ENCODE peak calls at places on chromosomes 4 and X, in five cellular contexts. Z is GM23338; T is HFF-Myc; A is C1 segment of cervical spinal cord; O is activated CD8-positive, alpha-beta memory T cell treated with anti-CD3 and anti-CD28 coated beads for 1 hour. D is an unnamed sample.

GRCh38 chrX:133482345-133483041 is 67.2 kb upstream of the GPC4 start:
- DNase-seq in Z (no peak), T (no peak), A (no peak), O (no peak), D (no peak)

GRCh38 chrX:346034-346813 is 27.6 kb upstream of the GTPBP6 start:
- DNase-seq in Z (peak; percentile 57), T (no peak), A (no peak), O (no peak), D (no peak)

GRCh38 chr4:158821228-158822009 is 52.6 kb downstream of the FNIP2 start:
- DNase-seq in Z (no peak), T (no peak), A (no peak), O (no peak), D (no peak)

GRCh38 chr4:53706422-53707032 is 115.2 kb upstream of the LNX1 start:
- DNase-seq in Z (peak; percentile 87), T (peak; percentile 62), A (no peak), O (no peak), D (peak; percentile 40)

GRCh38 chrX:136950206-136950605 is 69.7 kb upstream of the RBMX start:
- DNase-seq in Z (no peak), T (no peak), A (no peak), O (no peak), D (no peak)

GRCh38 chr4:110292994-110293744 is 94.8 kb upstream of the ELOVL6 start:
- DNase-seq in Z (no peak), T (no peak), A (no peak), O (no peak), D (no peak)

GRCh38 chrX:7480721-7481120 is 332.8 kb upstream of the PUDP start:
- DNase-seq in Z (no peak), T (no peak), A (no peak), O (no peak), D (no peak)

GRCh38 chrX:56564182-56564885 is 907 bp downstream of the UBQLN2 start:
- DNase-seq in Z (peak; percentile 3), T (no peak), A (peak; percentile 24), O (no peak), D (peak; percentile 16)

GRCh38 chr4:165678236-165678960 is 194.6 kb upstream of the TLL1 start:
- DNase-seq in Z (no peak), T (no peak), A (no peak), O (no peak), D (no peak)

GRCh38 chr4:104491396-104491821 is 3.3 kb downstream of the CXXC4 start:
- DNase-seq in Z (peak; percentile 64), T (no peak), A (peak; percentile 67), O (no peak), D (peak; percentile 51)

GRCh38 chr4:150583287-150584197 is 1.6 kb downstream of the MAB21L2 start:
- DNase-seq in Z (peak; percentile 77), T (no peak), A (no peak), O (no peak), D (no peak)

GRCh38 chrX:105634180-105634579 is 188.2 kb upstream of the NRK start:
- DNase-seq in Z (peak; percentile 54), T (no peak), A (no peak), O (no peak), D (no peak)

GRCh38 chr4:76377922-76378321 is 43.0 kb downstream of the CCDC158 start:
- DNase-seq in Z (peak; percentile 84), T (no peak), A (no peak), O (no peak), D (peak; percentile 23)

GRCh38 chr4:10100734-10101216 is 15.8 kb downstream of the WDR1 start:
- DNase-seq in Z (no peak), T (no peak), A (no peak), O (no peak), D (no peak)

GRCh38 chr4:140130677-140131076 is 23.3 kb downstream of the MAML3 start:
- DNase-seq in Z (no peak), T (no peak), A (no peak), O (no peak), D (no peak)

GRCh38 chrX:534804-535203 is 95.8 kb upstream of the SHOX start:
- DNase-seq in Z (no peak), T (no peak), A (no peak), O (no peak), D (no peak)

GRCh38 chr4:38204317-38205060 is 244.3 kb downstream of the PTTG2 start:
- DNase-seq in Z (no peak), T (no peak), A (peak; percentile 38), O (no peak), D (no peak)

GRCh38 chrX:13851996-13852695 is 35.3 kb upstream of the GPM6B start:
- DNase-seq in Z (no peak), T (no peak), A (no peak), O (no peak), D (peak; percentile 24)

GRCh38 chrX:133419911-133420310 is 4.6 kb upstream of the GPC4 start:
- DNase-seq in Z (no peak), T (no peak), A (no peak), O (no peak), D (no peak)

GRCh38 chrX:45849261-45849660 is 648.6 kb upstream of the DIPK2B start:
- DNase-seq in Z (peak; percentile 14), T (peak; percentile 50), A (no peak), O (no peak), D (peak; percentile 25)

GRCh38 chr4:27318740-27319139 is 458.1 kb downstream of the STIM2 start:
- DNase-seq in Z (peak; percentile 64), T (peak; percentile 10), A (peak; percentile 4), O (no peak), D (peak; percentile 7)

GRCh38 chr4:64359496-64359895 is 49.8 kb downstream of the TECRL start:
- DNase-seq in Z (no peak), T (no peak), A (no peak), O (no peak), D (no peak)

GRCh38 chrX:36961590-36961989 is 46.6 kb upstream of the FAM47C start:
- DNase-seq in Z (no peak), T (no peak), A (no peak), O (no peak), D (no peak)

GRCh38 chrX:119899125-119899524 is 3.4 kb downstream of the AKAP14 start:
- DNase-seq in Z (no peak), T (no peak), A (no peak), O (no peak), D (no peak)

GRCh38 chr4:98630804-98631454 is 27.5 kb downstream of the TSPAN5 start:
- DNase-seq in Z (peak; percentile 45), T (no peak), A (no peak), O (no peak), D (no peak)

GRCh38 chr4:45063701-45064100 is 337.3 kb upstream of the GNPDA2 start:
- DNase-seq in Z (peak; percentile 1), T (no peak), A (no peak), O (no peak), D (no peak)

GRCh38 chrX:7606253-7606652 is 236.7 kb upstream of the VCX start:
- DNase-seq in Z (no peak), T (no peak), A (no peak), O (no peak), D (no peak)

GRCh38 chr4:12041828-12042227 is 613.1 kb upstream of the HS3ST1 start:
- DNase-seq in Z (peak; percentile 57), T (no peak), A (no peak), O (no peak), D (no peak)

GRCh38 chrX:670596-670995 is 40.0 kb downstream of the SHOX start:
- DNase-seq in Z (peak; percentile 54), T (no peak), A (no peak), O (no peak), D (no peak)

GRCh38 chr4:185911556-185912064 is 99.6 kb upstream of the SORBS2 start:
- DNase-seq in Z (no peak), T (no peak), A (no peak), O (no peak), D (no peak)

GRCh38 chr4:170193496-170193895 is 103.7 kb upstream of the AADAT start:
- DNase-seq in Z (no peak), T (no peak), A (no peak), O (no peak), D (no peak)

GRCh38 chr4:103046416-103047290 is 27.1 kb upstream of the SLC9B1 start:
- DNase-seq in Z (peak; percentile 84), T (no peak), A (no peak), O (no peak), D (peak; percentile 45)

GRCh38 chrX:19840899-19841648 is 46.3 kb downstream of the SH3KBP1 start:
- DNase-seq in Z (peak; percentile 71), T (no peak), A (no peak), O (no peak), D (no peak)

D was measured in GM10248.